ENCODE peak calls at places on chromosomes 7 and 10, in four cellular contexts. H is endothelial cell of umbilical vein, F is HL-60, A is right cardiac atrium. E is an unnamed sample.

GRCh38 chr10:49187950-49188761 is at the start of gene TMEM273:
- DNase-seq in H (peak; percentile 32), F (peak; percentile 86), A (peak; percentile 82), E (peak; percentile 85)

GRCh38 chr10:69801434-69802315 is at the start of gene COL13A1:
- DNase-seq in H (peak; percentile 62), F (no peak), A (peak; percentile 66), E (no peak)

GRCh38 chr7:107874605-107875446 is 16.2 kb upstream of the DLD start:
- DNase-seq in H (peak; percentile 77), F (peak; percentile 58), A (no peak), E (peak; percentile 23)

GRCh38 chr10:24727811-24728210 is 4.1 kb upstream of the ARHGAP21 start:
- DNase-seq in H (no peak), F (no peak), A (no peak), E (no peak)

GRCh38 chr10:78706256-78706655 is 362.5 kb upstream of the ZMIZ1 start:
- DNase-seq in H (no peak), F (no peak), A (no peak), E (no peak)

GRCh38 chr7:3321206-3321605 is 20.2 kb downstream of the SDK1 start:
- DNase-seq in H (no peak), F (no peak), A (no peak), E (no peak)

GRCh38 chr10:72611783-72612182 is 14.1 kb downstream of the MICU1 start:
- DNase-seq in H (no peak), F (no peak), A (no peak), E (no peak)

GRCh38 chr10:239109-239508 is 103.9 kb downstream of the ZMYND11 start:
- DNase-seq in H (no peak), F (no peak), A (no peak), E (no peak)

GRCh38 chr7:132590162-132590561 is 13.9 kb upstream of the PLXNA4 start:
- DNase-seq in H (peak; percentile 68), F (no peak), A (no peak), E (no peak)

GRCh38 chr10:31820794-31821369 is 107.7 kb downstream of the ARHGAP12 start:
- DNase-seq in H (no peak), F (no peak), A (no peak), E (no peak)

GRCh38 chr10:62021978-62022802 is 120.7 kb downstream of the ARID5B start:
- DNase-seq in H (no peak), F (no peak), A (no peak), E (no peak)

GRCh38 chr7:111009641-111010040 is 81.3 kb upstream of the LRRN3 start:
- DNase-seq in H (no peak), F (no peak), A (no peak), E (no peak)

GRCh38 chr10:14822879-14823755 is 14.7 kb downstream of the CDNF start:
- DNase-seq in H (peak; percentile 70), F (peak; percentile 40), A (no peak), E (no peak)

GRCh38 chr10:131645756-131646155 is 255.1 kb upstream of the PPP2R2D start:
- DNase-seq in H (no peak), F (no peak), A (no peak), E (no peak)

GRCh38 chr10:13346280-13346819 is 1.7 kb downstream of the SEPHS1 start:
- DNase-seq in H (peak; percentile 65), F (no peak), A (no peak), E (no peak)

GRCh38 chr7:148944935-148945934 is 61.1 kb upstream of the EZH2 start:
- DNase-seq in H (no peak), F (no peak), A (no peak), E (no peak)

GRCh38 chr10:132465193-132465888 is 68.3 kb downstream of the PWWP2B start:
- DNase-seq in H (no peak), F (no peak), A (peak; percentile 8), E (no peak)

GRCh38 chr10:58590924-58591323 is 78.3 kb downstream of the BICC1 start:
- DNase-seq in H (no peak), F (no peak), A (no peak), E (no peak)

GRCh38 chr10:49360271-49361177 is 35.4 kb downstream of the DRGX start:
- DNase-seq in H (no peak), F (peak; percentile 72), A (peak; percentile 35), E (no peak)

GRCh38 chr7:141073173-141073640 is 657 bp upstream of the TMEM178B start:
- DNase-seq in H (peak; percentile 31), F (no peak), A (peak; percentile 42), E (peak; percentile 65)

GRCh38 chr7:4759211-4759610 is 16.2 kb upstream of the AP5Z1 start:
- DNase-seq in H (no peak), F (no peak), A (no peak), E (no peak)

GRCh38 chr10:124538669-124539068 is 77.0 kb downstream of the LHPP start:
- DNase-seq in H (no peak), F (no peak), A (no peak), E (no peak)

GRCh38 chr7:45101748-45102147 is 9.7 kb downstream of the TBRG4 start:
- DNase-seq in H (no peak), F (no peak), A (no peak), E (no peak)

GRCh38 chr7:153320005-153320404 is 560.5 kb downstream of the ACTR3B start:
- DNase-seq in H (no peak), F (no peak), A (no peak), E (no peak)

GRCh38 chr7:78473011-78473410 is 674.4 kb downstream of the PHTF2 start:
- DNase-seq in H (no peak), F (no peak), A (no peak), E (no peak)

GRCh38 chr10:125205431-125205830 is 45.1 kb upstream of the CTBP2 start:
- DNase-seq in H (no peak), F (no peak), A (no peak), E (no peak)

GRCh38 chr7:32762894-32763293 is 128.7 kb downstream of the KBTBD2 start:
- DNase-seq in H (no peak), F (no peak), A (no peak), E (no peak)

GRCh38 chr10:102400061-102400460 is 4.6 kb downstream of the NFKB2 start:
- DNase-seq in H (no peak), F (no peak), A (no peak), E (no peak)

GRCh38 chr7:95509199-95509598 is 23.5 kb downstream of the ASB4 start:
- DNase-seq in H (peak; percentile 20), F (no peak), A (no peak), E (peak; percentile 31)

GRCh38 chr10:28082316-28082715 is 83.4 kb upstream of the ODAD2 start:
- DNase-seq in H (no peak), F (no peak), A (no peak), E (no peak)

GRCh38 chr10:119654540-119654939 is 3.4 kb downstream of the BAG3 start:
- DNase-seq in H (peak; percentile 52), F (no peak), A (peak; percentile 53), E (no peak)

GRCh38 chr10:63083904-63084689 is 49.0 kb upstream of the NRBF2 start:
- DNase-seq in H (peak; percentile 67), F (peak; percentile 68), A (peak; percentile 69), E (peak; percentile 77)

GRCh38 chr7:149023662-149024061 is 4.6 kb downstream of the PDIA4 start:
- DNase-seq in H (no peak), F (no peak), A (no peak), E (no peak)

GRCh38 chr10:49135575-49136313 is 1.9 kb upstream of the FAM170B start:
- DNase-seq in H (peak; percentile 13), F (no peak), A (no peak), E (no peak)

DNA sequence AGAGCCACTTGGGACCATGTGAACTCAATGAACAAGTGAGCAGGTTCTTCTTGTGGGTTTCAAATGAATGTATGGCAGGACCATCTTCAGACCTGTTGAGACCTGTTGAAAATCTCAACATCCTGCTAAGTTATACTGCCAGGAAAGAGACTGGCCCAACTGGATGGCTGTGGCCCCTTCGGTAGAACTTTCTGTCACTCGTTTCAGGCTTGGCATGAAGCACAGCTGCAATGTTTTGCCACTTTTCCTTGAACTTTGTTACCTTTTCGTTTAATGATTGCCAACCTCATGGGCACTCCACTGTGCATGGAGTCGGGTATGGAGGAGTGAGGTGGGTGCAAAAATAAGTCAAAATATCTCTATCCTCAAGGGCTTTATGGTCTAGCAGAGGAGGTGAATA is 36.7 kb upstream of the SLC35B4 start:
- DNase-seq in H (no peak), F (no peak), A (no peak), E (no peak)
- H3K27ac ChIP-seq in H (no peak overlapping the region), F (no peak overlapping the region), A (no peak overlapping the region), E (no peak overlapping the region)

DNA sequence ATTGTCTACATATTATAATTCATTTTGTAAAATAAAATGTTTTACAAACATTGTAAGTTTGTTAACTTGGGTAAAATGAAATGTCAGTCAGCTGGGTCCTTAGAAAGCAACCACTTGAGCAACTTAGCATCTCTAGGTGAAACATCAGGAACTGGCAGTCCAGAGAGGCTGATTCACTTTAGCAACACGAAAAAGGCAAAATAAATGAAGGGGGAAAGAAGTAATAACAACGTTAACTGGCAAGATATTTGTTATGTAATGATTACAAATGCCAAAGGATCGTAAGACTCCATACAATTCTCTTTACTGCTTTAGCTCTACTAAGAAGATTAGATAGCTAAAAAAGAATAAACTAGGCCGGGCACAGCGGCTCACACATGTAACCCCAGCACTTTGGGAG is 5.0 kb downstream of the PDZD8 start:
- DNase-seq in H (no peak), F (no peak), A (no peak), E (no peak)
- H3K4me3 ChIP-seq in H (no peak overlapping the region), F (peak overlapping the region; percentile 94), A (no peak overlapping the region), E (no peak overlapping the region)

DNA sequence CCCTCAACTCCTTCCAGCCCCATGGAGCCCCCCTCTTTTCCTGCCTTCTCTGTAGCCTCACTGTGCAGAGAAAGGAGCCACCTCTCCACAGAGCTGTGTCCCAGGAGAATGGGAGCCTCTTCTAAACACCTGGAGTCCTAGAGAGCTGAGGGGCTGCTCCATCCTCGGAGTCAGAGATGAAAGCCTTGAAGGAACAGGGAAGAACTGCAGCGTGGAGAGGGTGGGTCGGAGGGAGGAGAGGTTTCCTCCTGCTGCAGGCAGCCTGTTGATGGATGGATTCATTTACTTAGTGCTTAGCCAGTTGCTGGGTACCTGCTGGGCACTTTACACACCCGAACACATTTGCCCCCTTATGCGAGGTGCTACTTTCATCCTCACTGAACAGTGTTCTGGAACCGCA is 39.0 kb downstream of the C10orf120 start:
- DNase-seq in H (no peak), F (no peak), A (no peak), E (no peak)
- H3K27ac ChIP-seq in H (no peak overlapping the region), F (no peak overlapping the region), A (no peak overlapping the region), E (no peak overlapping the region)

GRCh38 chr10:130014734-130015695 is 50.9 kb upstream of the EBF3 start:
- DNase-seq in H (no peak), F (no peak), A (no peak), E (no peak)
- H3K4me3 ChIP-seq in H (no peak overlapping the region), F (no peak overlapping the region), A (no peak overlapping the region), E (no peak overlapping the region)

GRCh38 chr7:49580000-49580399 is 193.4 kb upstream of the VWC2 start:
- DNase-seq in H (no peak), F (no peak), A (no peak), E (no peak)

GRCh38 chr7:49577576-49577975 is 195.9 kb upstream of the VWC2 start:
- DNase-seq in H (no peak), F (no peak), A (no peak), E (no peak)

GRCh38 chr7:49583440-49583839 is 190.0 kb upstream of the VWC2 start:
- DNase-seq in H (no peak), F (no peak), A (no peak), E (no peak)

GRCh38 chr7:49579408-49579807 is 194.0 kb upstream of the VWC2 start:
- DNase-seq in H (no peak), F (no peak), A (no peak), E (no peak)
- H3K27ac ChIP-seq in H (no peak overlapping the region), F (no peak overlapping the region), A (no peak overlapping the region), E (no peak overlapping the region)